ENCODE peak calls at places on chromosomes 12 and 14, in six cellular contexts. One of them, this sample, is unnamed.

GRCh38 chr14:26199599-26200370 is 398.0 kb downstream of the NOVA1 start:
- DNase-seq in fibroblast of lung: peak; percentile 49
- DNase-seq in GM23338: no peak
- DNase-seq in PC-3: peak; percentile 46
- DNase-seq in left ventricle myocardium inferior: no peak
- DNase-seq in sigmoid colon: no peak
- DNase-seq in this sample: no peak

GRCh38 chr12:94952325-94952724 is 51.2 kb downstream of the NDUFA12 start:
- DNase-seq in fibroblast of lung: peak; percentile 12
- DNase-seq in PC-3: no peak
- DNase-seq in sigmoid colon: no peak
- DNase-seq in GM23338: no peak
- DNase-seq in left ventricle myocardium inferior: no peak
- DNase-seq in this sample: no peak

GRCh38 chr12:30138483-30138882 is 354.7 kb upstream of the TMTC1 start:
- DNase-seq in sigmoid colon: no peak
- DNase-seq in fibroblast of lung: no peak
- DNase-seq in left ventricle myocardium inferior: no peak
- DNase-seq in PC-3: no peak
- DNase-seq in GM23338: peak; percentile 33
- DNase-seq in this sample: no peak

GRCh38 chr12:125136702-125137101 is 71.5 kb downstream of the AACS start:
- DNase-seq in PC-3: no peak
- DNase-seq in GM23338: no peak
- DNase-seq in left ventricle myocardium inferior: no peak
- DNase-seq in sigmoid colon: no peak
- DNase-seq in fibroblast of lung: no peak
- DNase-seq in this sample: no peak

GRCh38 chr12:131564843-131565242 is 146.0 kb upstream of the SFSWAP start:
- DNase-seq in fibroblast of lung: no peak
- DNase-seq in left ventricle myocardium inferior: no peak
- DNase-seq in PC-3: no peak
- DNase-seq in sigmoid colon: no peak
- DNase-seq in GM23338: no peak
- DNase-seq in this sample: no peak

GRCh38 chr12:115437061-115437567 is 753.1 kb upstream of the TBX3 start:
- DNase-seq in sigmoid colon: no peak
- DNase-seq in GM23338: peak; percentile 2
- DNase-seq in PC-3: no peak
- DNase-seq in fibroblast of lung: no peak
- DNase-seq in left ventricle myocardium inferior: peak; percentile 25
- DNase-seq in this sample: no peak

GRCh38 chr14:101916816-101917412 is 47.5 kb upstream of the DYNC1H1 start:
- DNase-seq in GM23338: no peak
- DNase-seq in fibroblast of lung: peak; percentile 73
- DNase-seq in PC-3: no peak
- DNase-seq in sigmoid colon: no peak
- DNase-seq in left ventricle myocardium inferior: no peak
- DNase-seq in this sample: no peak

GRCh38 chr14:105376521-105377440 is 21.6 kb upstream of the TEX22 start:
- DNase-seq in sigmoid colon: no peak
- DNase-seq in left ventricle myocardium inferior: no peak
- DNase-seq in fibroblast of lung: no peak
- DNase-seq in GM23338: peak; percentile 52
- DNase-seq in PC-3: no peak
- DNase-seq in this sample: no peak

GRCh38 chr12:14710632-14711324 is 14.4 kb upstream of the GUCY2C start:
- DNase-seq in fibroblast of lung: no peak
- DNase-seq in GM23338: peak; percentile 56
- DNase-seq in sigmoid colon: no peak
- DNase-seq in PC-3: no peak
- DNase-seq in left ventricle myocardium inferior: no peak
- DNase-seq in this sample: no peak

GRCh38 chr12:31002999-31003398 is 70.7 kb upstream of the DDX11 start:
- DNase-seq in fibroblast of lung: peak; percentile 6
- DNase-seq in left ventricle myocardium inferior: no peak
- DNase-seq in GM23338: no peak
- DNase-seq in sigmoid colon: peak; percentile 46
- DNase-seq in PC-3: no peak
- DNase-seq in this sample: no peak

GRCh38 chr12:3101309-3102022 is 24.3 kb downstream of the TSPAN9 start:
- DNase-seq in left ventricle myocardium inferior: no peak
- DNase-seq in PC-3: peak; percentile 60
- DNase-seq in sigmoid colon: no peak
- DNase-seq in fibroblast of lung: no peak
- DNase-seq in GM23338: no peak
- DNase-seq in this sample: peak; percentile 61

GRCh38 chr12:19245656-19246055 is 116.1 kb downstream of the PLEKHA5 start:
- DNase-seq in PC-3: no peak
- DNase-seq in left ventricle myocardium inferior: no peak
- DNase-seq in GM23338: no peak
- DNase-seq in sigmoid colon: no peak
- DNase-seq in fibroblast of lung: peak; percentile 36
- DNase-seq in this sample: peak; percentile 32

GRCh38 chr12:116184766-116185165 is 92.7 kb downstream of the MED13L start:
- DNase-seq in sigmoid colon: no peak
- DNase-seq in GM23338: no peak
- DNase-seq in left ventricle myocardium inferior: no peak
- DNase-seq in PC-3: no peak
- DNase-seq in fibroblast of lung: no peak
- DNase-seq in this sample: no peak

GRCh38 chr14:42222924-42223471 is 616.3 kb downstream of the LRFN5 start:
- DNase-seq in PC-3: peak; percentile 87
- DNase-seq in GM23338: peak; percentile 8
- DNase-seq in fibroblast of lung: peak; percentile 90
- DNase-seq in left ventricle myocardium inferior: no peak
- DNase-seq in sigmoid colon: no peak
- DNase-seq in this sample: peak; percentile 72

GRCh38 chr14:94345344-94346072 is 22.4 kb upstream of the SERPINA6 start:
- DNase-seq in sigmoid colon: no peak
- DNase-seq in PC-3: peak; percentile 81
- DNase-seq in fibroblast of lung: peak; percentile 88
- DNase-seq in left ventricle myocardium inferior: no peak
- DNase-seq in GM23338: no peak
- DNase-seq in this sample: peak; percentile 95

GRCh38 chr14:61388173-61388975 is 67.0 kb downstream of the PRKCH start:
- DNase-seq in left ventricle myocardium inferior: no peak
- DNase-seq in PC-3: peak; percentile 90
- DNase-seq in GM23338: no peak
- DNase-seq in fibroblast of lung: no peak
- DNase-seq in sigmoid colon: no peak
- DNase-seq in this sample: peak; percentile 80

GRCh38 chr12:89082354-89082753 is 269.9 kb downstream of the DUSP6 start:
- DNase-seq in PC-3: peak; percentile 14
- DNase-seq in left ventricle myocardium inferior: no peak
- DNase-seq in GM23338: no peak
- DNase-seq in sigmoid colon: no peak
- DNase-seq in fibroblast of lung: no peak
- DNase-seq in this sample: peak; percentile 8

GRCh38 chr14:78567343-78567742 is 397.2 kb downstream of the NRXN3 start:
- DNase-seq in sigmoid colon: no peak
- DNase-seq in left ventricle myocardium inferior: no peak
- DNase-seq in GM23338: no peak
- DNase-seq in fibroblast of lung: no peak
- DNase-seq in PC-3: no peak
- DNase-seq in this sample: no peak

GRCh38 chr12:116368196-116369194 is 91.0 kb upstream of the MED13L start:
- DNase-seq in sigmoid colon: no peak
- DNase-seq in left ventricle myocardium inferior: no peak
- DNase-seq in fibroblast of lung: peak; percentile 33
- DNase-seq in GM23338: no peak
- DNase-seq in PC-3: no peak
- DNase-seq in this sample: no peak

GRCh38 chr12:114623737-114624136 is 60.2 kb downstream of the TBX3 start:
- DNase-seq in sigmoid colon: no peak
- DNase-seq in fibroblast of lung: no peak
- DNase-seq in GM23338: no peak
- DNase-seq in PC-3: no peak
- DNase-seq in left ventricle myocardium inferior: no peak
- DNase-seq in this sample: no peak

GRCh38 chr12:93594766-93595165 is 22.3 kb downstream of the SOCS2 start:
- DNase-seq in GM23338: no peak
- DNase-seq in sigmoid colon: no peak
- DNase-seq in fibroblast of lung: no peak
- DNase-seq in PC-3: no peak
- DNase-seq in left ventricle myocardium inferior: no peak
- DNase-seq in this sample: no peak

GRCh38 chr12:93595336-93595735 is 22.9 kb downstream of the SOCS2 start:
- DNase-seq in fibroblast of lung: no peak
- DNase-seq in PC-3: no peak
- DNase-seq in sigmoid colon: no peak
- DNase-seq in left ventricle myocardium inferior: no peak
- DNase-seq in GM23338: no peak
- DNase-seq in this sample: no peak

GRCh38 chr12:93591137-93591868 is 18.8 kb downstream of the SOCS2 start:
- DNase-seq in PC-3: peak; percentile 68
- DNase-seq in fibroblast of lung: peak; percentile 90
- DNase-seq in left ventricle myocardium inferior: peak; percentile 78
- DNase-seq in GM23338: peak; percentile 75
- DNase-seq in sigmoid colon: peak; percentile 94
- DNase-seq in this sample: peak; percentile 60

GRCh38 chr12:93592641-93593396 is 20.3 kb downstream of the SOCS2 start:
- DNase-seq in fibroblast of lung: no peak
- DNase-seq in left ventricle myocardium inferior: no peak
- DNase-seq in PC-3: no peak
- DNase-seq in GM23338: no peak
- DNase-seq in sigmoid colon: no peak
- DNase-seq in this sample: no peak

DNA sequence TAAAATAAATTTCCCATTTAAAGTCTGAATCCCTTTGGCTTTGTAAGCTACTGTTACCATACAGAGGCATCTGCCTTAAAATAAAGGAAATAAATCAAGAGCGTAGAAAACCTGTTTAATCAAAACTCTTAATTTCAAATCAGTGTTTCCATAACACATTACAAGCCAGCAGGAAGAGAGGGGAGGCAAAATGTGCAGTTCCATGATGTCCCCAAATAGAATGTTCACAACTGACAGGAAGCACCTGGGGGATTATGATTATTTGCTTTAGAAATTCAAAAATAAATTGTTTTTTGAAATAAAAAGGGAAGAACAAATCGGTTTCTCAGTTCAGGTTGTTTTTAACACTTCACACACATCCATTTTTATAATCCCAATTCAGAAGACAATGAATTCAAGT is 21.4 kb downstream of the SOCS2 start:
- DNase-seq in GM23338: no peak
- DNase-seq in left ventricle myocardium inferior: no peak
- DNase-seq in PC-3: no peak
- DNase-seq in fibroblast of lung: no peak
- DNase-seq in sigmoid colon: no peak
- DNase-seq in this sample: no peak
- H3K4me3 ChIP-seq in GM23338: no peak overlapping the region
- H3K4me3 ChIP-seq in left ventricle myocardium inferior: peak overlapping the region; percentile 71
- H3K4me3 ChIP-seq in PC-3: no peak overlapping the region
- H3K4me3 ChIP-seq in fibroblast of lung: peak overlapping the region; percentile 16
- H3K4me3 ChIP-seq in sigmoid colon: peak overlapping the region; percentile 23
- H3K4me3 ChIP-seq in this sample: no peak overlapping the region

GRCh38 chr14:68978550-68978911 is 571 bp downstream of the ACTN1 start:
- DNase-seq in sigmoid colon: peak; percentile 88
- DNase-seq in PC-3: peak; percentile 64
- DNase-seq in fibroblast of lung: peak; percentile 62
- DNase-seq in left ventricle myocardium inferior: peak; percentile 71
- DNase-seq in GM23338: peak; percentile 83
- DNase-seq in this sample: peak; percentile 52
- TF ChIP-seq CTCF in sigmoid colon: no peak
- TF ChIP-seq CTCF in PC-3: no peak
- TF ChIP-seq CTCF in fibroblast of lung: no peak
- TF ChIP-seq CTCF in left ventricle myocardium inferior: no peak
- TF ChIP-seq CTCF in GM23338: no peak
- TF ChIP-seq CTCF in this sample: no peak

GRCh38 chr14:68627868-68628604 is 164.8 kb downstream of the ZFP36L1 start:
- DNase-seq in PC-3: peak; percentile 28
- DNase-seq in GM23338: peak; percentile 87
- DNase-seq in left ventricle myocardium inferior: peak; percentile 60
- DNase-seq in sigmoid colon: no peak
- DNase-seq in fibroblast of lung: no peak
- DNase-seq in this sample: peak; percentile 39
- H3K4me3 ChIP-seq in PC-3: peak overlapping the region; percentile 18
- H3K4me3 ChIP-seq in GM23338: peak overlapping the region; percentile 66
- H3K4me3 ChIP-seq in left ventricle myocardium inferior: peak overlapping the region; percentile 45
- H3K4me3 ChIP-seq in sigmoid colon: peak overlapping the region; percentile 34
- H3K4me3 ChIP-seq in fibroblast of lung: no peak overlapping the region
- H3K4me3 ChIP-seq in this sample: peak overlapping the region; percentile 23

DNA sequence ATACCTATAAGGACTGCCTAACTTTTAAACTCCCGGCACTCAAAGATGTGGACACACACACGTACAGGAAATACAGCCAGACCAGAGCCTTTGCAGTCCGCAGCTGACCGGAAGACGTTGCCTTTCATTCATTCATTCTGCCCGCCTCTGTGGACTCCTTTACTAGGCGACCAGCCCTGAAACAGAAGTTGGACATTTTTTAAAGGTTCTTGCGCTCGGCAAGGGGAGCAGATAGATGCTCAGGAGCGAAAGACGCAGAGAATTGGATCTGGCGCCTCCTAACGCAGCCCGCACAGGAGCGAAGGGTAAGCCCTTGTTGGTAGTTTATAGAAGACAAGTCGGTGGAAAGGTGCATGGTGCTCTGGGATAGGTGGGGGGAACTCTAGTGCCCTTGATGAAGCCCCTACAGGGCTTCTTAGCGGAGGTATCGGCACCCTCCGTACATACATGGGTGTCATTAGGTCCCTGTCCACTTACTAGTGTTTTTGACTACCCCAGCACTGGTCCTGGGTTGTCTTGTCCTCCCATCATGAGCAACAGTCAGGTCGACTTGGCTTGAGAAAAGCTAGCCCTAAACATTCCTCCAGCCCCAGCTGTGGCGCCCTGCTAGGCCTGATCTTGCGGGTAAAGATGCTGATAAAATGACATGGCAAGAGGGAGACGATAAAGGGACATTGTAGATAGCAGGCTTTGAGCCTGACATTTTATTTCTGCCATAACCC is at the start of gene KDM2B:
- DNase-seq in GM23338: peak; percentile 73
- DNase-seq in left ventricle myocardium inferior: peak; percentile 21
- DNase-seq in PC-3: peak; percentile 59
- DNase-seq in sigmoid colon: peak; percentile 75
- DNase-seq in fibroblast of lung: peak; percentile 64
- DNase-seq in this sample: no peak
- TF ChIP-seq CTCF in GM23338: no peak
- TF ChIP-seq CTCF in left ventricle myocardium inferior: no peak
- TF ChIP-seq CTCF in PC-3: peak; percentile 21
- TF ChIP-seq CTCF in sigmoid colon: no peak
- TF ChIP-seq CTCF in fibroblast of lung: no peak
- TF ChIP-seq CTCF in this sample: no peak